ENCODE peak calls at places on chromosomes 3 and 15, in seven cellular contexts. One of them, this sample, is unnamed.

GRCh38 chr15:66986951-66987350 is 78.5 kb upstream of the SMAD3 start:
- DNase-seq in COR-L47: no peak
- DNase-seq in ACHN: no peak
- DNase-seq in posterior cingulate gyrus: no peak
- DNase-seq in glutamatergic neuron: no peak
- DNase-seq in GM12891: no peak
- DNase-seq in occipital lobe: no peak
- DNase-seq in this sample: no peak

GRCh38 chr15:52185151-52185561 is 6.0 kb downstream of the GNB5 start:
- DNase-seq in glutamatergic neuron: no peak
- DNase-seq in ACHN: no peak
- DNase-seq in GM12891: no peak
- DNase-seq in COR-L47: no peak
- DNase-seq in occipital lobe: no peak
- DNase-seq in posterior cingulate gyrus: no peak
- DNase-seq in this sample: no peak

GRCh38 chr15:66798426-66799061 is 96.5 kb downstream of the SMAD6 start:
- DNase-seq in posterior cingulate gyrus: no peak
- DNase-seq in GM12891: no peak
- DNase-seq in glutamatergic neuron: no peak
- DNase-seq in ACHN: no peak
- DNase-seq in COR-L47: no peak
- DNase-seq in occipital lobe: no peak
- DNase-seq in this sample: no peak

GRCh38 chr15:85485956-85486567 is 105.7 kb downstream of the AKAP13 start:
- DNase-seq in ACHN: peak; percentile 73
- DNase-seq in GM12891: peak; percentile 40
- DNase-seq in occipital lobe: peak; percentile 5
- DNase-seq in COR-L47: peak; percentile 47
- DNase-seq in glutamatergic neuron: no peak
- DNase-seq in posterior cingulate gyrus: peak; percentile 11
- DNase-seq in this sample: peak; percentile 82

GRCh38 chr3:164451083-164451910 is 627.0 kb downstream of the SI start:
- DNase-seq in posterior cingulate gyrus: no peak
- DNase-seq in GM12891: no peak
- DNase-seq in ACHN: no peak
- DNase-seq in COR-L47: no peak
- DNase-seq in occipital lobe: no peak
- DNase-seq in glutamatergic neuron: no peak
- DNase-seq in this sample: no peak

GRCh38 chr3:27319847-27320526 is 49.2 kb downstream of the NEK10 start:
- DNase-seq in ACHN: no peak
- DNase-seq in COR-L47: no peak
- DNase-seq in posterior cingulate gyrus: no peak
- DNase-seq in occipital lobe: no peak
- DNase-seq in glutamatergic neuron: no peak
- DNase-seq in GM12891: no peak
- DNase-seq in this sample: no peak

GRCh38 chr3:152205097-152205593 is 63.6 kb upstream of the MBNL1 start:
- DNase-seq in ACHN: no peak
- DNase-seq in glutamatergic neuron: no peak
- DNase-seq in posterior cingulate gyrus: no peak
- DNase-seq in GM12891: no peak
- DNase-seq in COR-L47: no peak
- DNase-seq in occipital lobe: no peak
- DNase-seq in this sample: no peak

GRCh38 chr3:125037498-125038150 is 18.2 kb downstream of the HEG1 start:
- DNase-seq in ACHN: no peak
- DNase-seq in occipital lobe: no peak
- DNase-seq in posterior cingulate gyrus: no peak
- DNase-seq in glutamatergic neuron: no peak
- DNase-seq in COR-L47: no peak
- DNase-seq in GM12891: no peak
- DNase-seq in this sample: no peak

GRCh38 chr3:50912746-50913145 is 238.0 kb downstream of the DOCK3 start:
- DNase-seq in ACHN: no peak
- DNase-seq in posterior cingulate gyrus: no peak
- DNase-seq in glutamatergic neuron: no peak
- DNase-seq in GM12891: no peak
- DNase-seq in occipital lobe: no peak
- DNase-seq in COR-L47: no peak
- DNase-seq in this sample: no peak

GRCh38 chr3:62602987-62603386 is 229.6 kb upstream of the FEZF2 start:
- DNase-seq in GM12891: no peak
- DNase-seq in occipital lobe: no peak
- DNase-seq in COR-L47: no peak
- DNase-seq in ACHN: no peak
- DNase-seq in posterior cingulate gyrus: no peak
- DNase-seq in glutamatergic neuron: no peak
- DNase-seq in this sample: no peak

GRCh38 chr3:177488740-177489139 is 291.5 kb upstream of the TBL1XR1 start:
- DNase-seq in posterior cingulate gyrus: no peak
- DNase-seq in ACHN: no peak
- DNase-seq in COR-L47: no peak
- DNase-seq in glutamatergic neuron: no peak
- DNase-seq in occipital lobe: no peak
- DNase-seq in GM12891: no peak
- DNase-seq in this sample: no peak

GRCh38 chr3:113534365-113534764 is 2.0 kb downstream of the SIDT1 start:
- DNase-seq in GM12891: no peak
- DNase-seq in glutamatergic neuron: no peak
- DNase-seq in occipital lobe: peak; percentile 13
- DNase-seq in COR-L47: no peak
- DNase-seq in posterior cingulate gyrus: no peak
- DNase-seq in ACHN: no peak
- DNase-seq in this sample: no peak

GRCh38 chr3:44476181-44476599 is 1.3 kb downstream of the ZNF445 start:
- DNase-seq in GM12891: no peak
- DNase-seq in glutamatergic neuron: no peak
- DNase-seq in COR-L47: no peak
- DNase-seq in posterior cingulate gyrus: no peak
- DNase-seq in ACHN: no peak
- DNase-seq in occipital lobe: no peak
- DNase-seq in this sample: peak; percentile 3

GRCh38 chr3:127264292-127264691 is 23.6 kb downstream of the PRR20G start:
- DNase-seq in posterior cingulate gyrus: no peak
- DNase-seq in glutamatergic neuron: no peak
- DNase-seq in ACHN: no peak
- DNase-seq in COR-L47: no peak
- DNase-seq in GM12891: no peak
- DNase-seq in occipital lobe: no peak
- DNase-seq in this sample: peak; percentile 10

GRCh38 chr3:178618907-178619306 is 82.7 kb downstream of the KCNMB2 start:
- DNase-seq in posterior cingulate gyrus: no peak
- DNase-seq in ACHN: no peak
- DNase-seq in glutamatergic neuron: no peak
- DNase-seq in occipital lobe: no peak
- DNase-seq in COR-L47: no peak
- DNase-seq in GM12891: no peak
- DNase-seq in this sample: no peak

GRCh38 chr3:64399205-64399800 is 174.0 kb upstream of the PRICKLE2 start:
- DNase-seq in ACHN: peak; percentile 66
- DNase-seq in occipital lobe: no peak
- DNase-seq in COR-L47: no peak
- DNase-seq in posterior cingulate gyrus: peak; percentile 21
- DNase-seq in GM12891: peak; percentile 5
- DNase-seq in glutamatergic neuron: peak; percentile 20
- DNase-seq in this sample: peak; percentile 49

GRCh38 chr3:126130981-126131750 is 47.2 kb upstream of the SLC41A3 start:
- DNase-seq in COR-L47: no peak
- DNase-seq in ACHN: no peak
- DNase-seq in occipital lobe: no peak
- DNase-seq in posterior cingulate gyrus: no peak
- DNase-seq in glutamatergic neuron: peak; percentile 3
- DNase-seq in GM12891: no peak
- DNase-seq in this sample: no peak

GRCh38 chr3:147120029-147120428 is 286.3 kb downstream of the ZIC4 start:
- DNase-seq in ACHN: peak; percentile 40
- DNase-seq in glutamatergic neuron: no peak
- DNase-seq in GM12891: no peak
- DNase-seq in COR-L47: peak; percentile 38
- DNase-seq in posterior cingulate gyrus: no peak
- DNase-seq in occipital lobe: no peak
- DNase-seq in this sample: peak; percentile 47

GRCh38 chr3:51955893-51956770 is 951 bp downstream of the GPR62 start:
- DNase-seq in GM12891: peak; percentile 59
- DNase-seq in ACHN: no peak
- DNase-seq in glutamatergic neuron: peak; percentile 71
- DNase-seq in posterior cingulate gyrus: peak; percentile 35
- DNase-seq in occipital lobe: no peak
- DNase-seq in COR-L47: no peak
- DNase-seq in this sample: peak; percentile 51

GRCh38 chr15:58015565-58015964 is 49.9 kb downstream of the ALDH1A2 start:
- DNase-seq in GM12891: no peak
- DNase-seq in posterior cingulate gyrus: no peak
- DNase-seq in occipital lobe: no peak
- DNase-seq in ACHN: no peak
- DNase-seq in glutamatergic neuron: no peak
- DNase-seq in COR-L47: no peak
- DNase-seq in this sample: no peak

GRCh38 chr3:52834871-52835501 is at the start of gene MUSTN1:
- DNase-seq in occipital lobe: no peak
- DNase-seq in ACHN: no peak
- DNase-seq in posterior cingulate gyrus: no peak
- DNase-seq in COR-L47: no peak
- DNase-seq in glutamatergic neuron: peak; percentile 57
- DNase-seq in GM12891: no peak
- DNase-seq in this sample: no peak

GRCh38 chr3:73475175-73475574 is 149.6 kb downstream of the PDZRN3 start:
- DNase-seq in GM12891: no peak
- DNase-seq in COR-L47: no peak
- DNase-seq in ACHN: no peak
- DNase-seq in occipital lobe: no peak
- DNase-seq in posterior cingulate gyrus: no peak
- DNase-seq in glutamatergic neuron: no peak
- DNase-seq in this sample: no peak

GRCh38 chr3:150755902-150756301 is 7.1 kb downstream of the SIAH2 start:
- DNase-seq in glutamatergic neuron: no peak
- DNase-seq in occipital lobe: no peak
- DNase-seq in ACHN: no peak
- DNase-seq in COR-L47: no peak
- DNase-seq in posterior cingulate gyrus: no peak
- DNase-seq in GM12891: no peak
- DNase-seq in this sample: no peak

GRCh38 chr3:186955898-186956696 is 25.8 kb downstream of the ST6GAL1 start:
- DNase-seq in COR-L47: no peak
- DNase-seq in occipital lobe: no peak
- DNase-seq in GM12891: no peak
- DNase-seq in posterior cingulate gyrus: no peak
- DNase-seq in ACHN: no peak
- DNase-seq in glutamatergic neuron: no peak
- DNase-seq in this sample: no peak

GRCh38 chr3:189267981-189268613 is 96.3 kb downstream of the TPRG1 start:
- DNase-seq in glutamatergic neuron: no peak
- DNase-seq in posterior cingulate gyrus: no peak
- DNase-seq in ACHN: peak; percentile 14
- DNase-seq in GM12891: no peak
- DNase-seq in COR-L47: peak; percentile 41
- DNase-seq in occipital lobe: no peak
- DNase-seq in this sample: peak; percentile 71

GRCh38 chr3:126959921-126960603 is 22.9 kb upstream of the PLXNA1 start:
- DNase-seq in ACHN: no peak
- DNase-seq in COR-L47: peak; percentile 95
- DNase-seq in occipital lobe: peak; percentile 36
- DNase-seq in GM12891: no peak
- DNase-seq in glutamatergic neuron: peak; percentile 26
- DNase-seq in posterior cingulate gyrus: no peak
- DNase-seq in this sample: no peak

GRCh38 chr3:13852638-13853009 is 27.2 kb downstream of the WNT7A start:
- DNase-seq in COR-L47: no peak
- DNase-seq in glutamatergic neuron: no peak
- DNase-seq in GM12891: no peak
- DNase-seq in occipital lobe: no peak
- DNase-seq in ACHN: no peak
- DNase-seq in posterior cingulate gyrus: no peak
- DNase-seq in this sample: no peak

GRCh38 chr15:90047956-90048575 is 46.9 kb downstream of the ZNF710 start:
- DNase-seq in occipital lobe: no peak
- DNase-seq in posterior cingulate gyrus: no peak
- DNase-seq in glutamatergic neuron: no peak
- DNase-seq in GM12891: no peak
- DNase-seq in ACHN: no peak
- DNase-seq in COR-L47: no peak
- DNase-seq in this sample: no peak

GRCh38 chr15:67836134-67836455 is 3.8 kb downstream of the RNU6-1 start:
- DNase-seq in posterior cingulate gyrus: no peak
- DNase-seq in occipital lobe: no peak
- DNase-seq in COR-L47: no peak
- DNase-seq in ACHN: no peak
- DNase-seq in glutamatergic neuron: no peak
- DNase-seq in GM12891: no peak
- DNase-seq in this sample: no peak

GRCh38 chr3:16523778-16524177 is 10.3 kb upstream of the RFTN1 start:
- DNase-seq in occipital lobe: no peak
- DNase-seq in glutamatergic neuron: no peak
- DNase-seq in posterior cingulate gyrus: no peak
- DNase-seq in GM12891: no peak
- DNase-seq in COR-L47: no peak
- DNase-seq in ACHN: no peak
- DNase-seq in this sample: no peak

GRCh38 chr15:99121207-99121606 is 16.3 kb downstream of the SYNM start:
- DNase-seq in glutamatergic neuron: no peak
- DNase-seq in ACHN: no peak
- DNase-seq in COR-L47: no peak
- DNase-seq in GM12891: no peak
- DNase-seq in posterior cingulate gyrus: no peak
- DNase-seq in occipital lobe: no peak
- DNase-seq in this sample: no peak

This sample was measured in A673.